ENCODE peak calls at places on chromosomes 5 and 9, in ten cellular contexts. J is HepG2, M is colonic mucosa, A is neural progenitor cell, K is MM.1S, F is mammary epithelial cell, W is astrocyte, B is IMR-90, E is fibroblast of lung, U is HCT116. P is an unnamed sample. For H3K4me1, the result is how much of the 10 kb centered on the place peaks cover.

GRCh38 chr9:74887041-74887980 is at the start of gene TRPM6:
- DNase-seq in B (peak), J (peak), E (peak), W (peak), K (no peak), U (peak), A (peak), F (peak), M (peak), P (no peak)

GRCh38 chr5:95730730-95731570 is at the start of gene RHOBTB3:
- DNase-seq in U (peak), J (peak), B (peak), K (peak), A (peak), E (peak), F (peak), M (peak), W (peak), P (peak)

GRCh38 chr9:1922026-1922425 is 93.1 kb upstream of the SMARCA2 start:
- DNase-seq in F (no peak), W (no peak), J (peak), B (no peak), A (peak), K (no peak), E (no peak), M (no peak), U (no peak), P (no peak)

GRCh38 chr5:103014983-103015382 is 105.0 kb downstream of the GIN1 start:
- DNase-seq in M (no peak), U (no peak), J (no peak), W (peak), F (no peak), K (no peak), B (peak), A (no peak), E (peak), P (no peak)

GRCh38 chr5:68420476-68421344 is 205.2 kb downstream of the PIK3R1 start:
- DNase-seq in K (no peak), E (no peak), U (no peak), B (no peak), M (peak), A (no peak), J (no peak), F (no peak), W (no peak), P (no peak)

GRCh38 chr9:126612813-126613641 is 701 bp upstream of the LMX1B start:
- DNase-seq in U (no peak), E (no peak), M (no peak), K (no peak), F (peak), B (no peak), W (no peak), J (no peak), A (peak), P (no peak)

GRCh38 chr9:114176601-114177295 is 21.4 kb downstream of the COL27A1 start:
- DNase-seq in B (no peak), U (no peak), W (no peak), J (no peak), K (no peak), E (no peak), M (no peak), F (no peak), A (peak), P (no peak)

GRCh38 chr5:115264786-115265185 is 2.1 kb upstream of the PGGT1B start:
- DNase-seq in W (no peak), J (no peak), F (no peak), E (no peak), U (no peak), K (no peak), A (no peak), B (no peak), M (no peak), P (no peak)

GRCh38 chr5:176726746-176727527 is 79.7 kb downstream of the TSPAN17 start:
- DNase-seq in E (no peak), A (no peak), J (no peak), W (no peak), K (no peak), F (no peak), M (no peak), B (no peak), U (no peak), P (no peak)

GRCh38 chr5:8729437-8729836 is 816.4 kb downstream of the SEMA5A start:
- DNase-seq in A (no peak), F (no peak), W (peak), K (no peak), J (no peak), U (no peak), E (peak), B (peak), M (no peak), P (no peak)

GRCh38 chr9:115063058-115063850 is 54.7 kb downstream of the TNC start:
- DNase-seq in W (peak), K (no peak), U (no peak), A (no peak), F (peak), J (no peak), E (peak), M (no peak), B (peak), P (no peak)

GRCh38 chr9:98635374-98635773 is 73.4 kb downstream of the GABBR2 start:
- DNase-seq in M (no peak), B (peak), K (no peak), U (no peak), W (peak), J (no peak), F (peak), E (peak), A (no peak), P (no peak)

GRCh38 chr9:123871781-123872180 is 58.1 kb downstream of the DENND1A start:
- DNase-seq in U (no peak), B (no peak), A (peak), F (no peak), E (peak), M (no peak), J (no peak), W (no peak), K (no peak), P (no peak)

GRCh38 chr9:76658510-76659231 is 105.6 kb upstream of the PCA3 start:
- DNase-seq in B (peak), U (peak), E (peak), K (peak), A (peak), J (peak), W (peak), M (no peak), F (peak), P (peak)

GRCh38 chr5:69024241-69024651 is 69.6 kb upstream of the SLC30A5 start:
- DNase-seq in A (peak), K (peak), E (peak), U (peak), F (peak), J (peak), B (peak), M (peak), W (peak), P (peak)

GRCh38 chr5:95620030-95620869 is at the start of gene GPR150:
- DNase-seq in J (peak), B (peak), M (peak), W (peak), E (peak), A (peak), K (peak), U (no peak), F (peak), P (peak)

GRCh38 chr5:161676109-161676508 is 9.4 kb upstream of the GABRA6 start:
- DNase-seq in B (no peak), A (peak), E (no peak), F (no peak), U (no peak), K (peak), J (peak), M (no peak), W (no peak), P (no peak)

GRCh38 chr9:121302341-121302740 is 34.4 kb downstream of the GSN start:
- DNase-seq in W (no peak), U (no peak), E (no peak), K (no peak), J (no peak), B (no peak), A (no peak), F (no peak), M (no peak), P (no peak)

GRCh38 chr5:150791536-150791935 is 13.0 kb downstream of the SMIM3 start:
- DNase-seq in W (no peak), A (no peak), B (peak), U (no peak), E (peak), K (no peak), J (no peak), M (no peak), F (no peak), P (no peak)

GRCh38 chr5:20618353-20618752 is 630.4 kb upstream of the CDH18 start:
- DNase-seq in W (no peak), E (no peak), K (no peak), F (no peak), A (no peak), J (no peak), B (no peak), U (no peak), M (no peak), P (no peak)

GRCh38 chr9:130707225-130707976 is 13.8 kb downstream of the EXOSC2 start:
- DNase-seq in M (peak), A (peak), J (peak), U (no peak), E (peak), W (peak), F (peak), B (peak), K (peak), P (peak)

GRCh38 chr9:133527444-133527920 is 2.7 kb upstream of the MYMK start:
- DNase-seq in F (no peak), W (no peak), E (peak), M (no peak), J (no peak), B (no peak), K (no peak), A (peak), U (no peak), P (no peak)

GRCh38 chr9:134410078-134410834 is 84.0 kb downstream of the RXRA start:
- DNase-seq in U (no peak), W (no peak), K (no peak), E (no peak), J (no peak), F (no peak), M (peak), B (no peak), A (no peak), P (no peak)

GRCh38 chr9:125747765-125748510 is 765 bp downstream of the PBX3 start:
- DNase-seq in W (no peak), U (no peak), J (no peak), F (no peak), B (no peak), K (peak), E (no peak), M (peak), A (peak), P (peak)

GRCh38 chr9:76887951-76888350 is 18.0 kb downstream of the PRUNE2 start:
- DNase-seq in F (no peak), W (no peak), K (no peak), U (no peak), A (no peak), M (no peak), E (peak), J (no peak), B (no peak), P (no peak)

GRCh38 chr5:1374030-1374679 is 29.3 kb upstream of the CLPTM1L start:
- DNase-seq in E (no peak), B (no peak), M (no peak), K (no peak), U (no peak), A (no peak), W (no peak), F (no peak), J (no peak), P (no peak)

GRCh38 chr5:73214921-73215490 is 42.0 kb downstream of the TMEM174 start:
- DNase-seq in W (no peak), E (no peak), U (no peak), A (peak), M (no peak), K (no peak), J (no peak), F (no peak), B (no peak), P (no peak)

GRCh38 chr9:116928283-116928682 is 241.2 kb downstream of the TRIM32 start:
- DNase-seq in B (no peak), U (no peak), J (no peak), W (no peak), F (no peak), E (no peak), A (no peak), K (no peak), M (no peak), P (no peak)

GRCh38 chr9:131530546-131530929 is 525 bp downstream of the UCK1 start:
- DNase-seq in K (peak), M (peak), J (peak), A (peak), B (peak), W (no peak), F (peak), E (peak), U (no peak), P (peak)

GRCh38 chr9:123365287-123365880 is 9.4 kb downstream of the CRB2 start:
- DNase-seq in M (no peak), B (no peak), U (no peak), K (no peak), W (no peak), J (peak), A (no peak), E (no peak), F (no peak), P (no peak)

GRCh38 chr9:109297899-109298298 is 23.0 kb downstream of the EPB41L4B start:
- DNase-seq in B (peak), M (no peak), J (no peak), F (peak), K (no peak), W (peak), U (no peak), E (peak), A (no peak), P (peak)

GRCh38 chr5:173592050-173592669 is 24.3 kb downstream of the BOD1 start:
- DNase-seq in A (no peak), M (no peak), B (no peak), U (peak), W (no peak), F (peak), J (no peak), K (peak), E (no peak), P (peak)

GRCh38 chr5:132385321-132386105 is 16.0 kb downstream of the SLC22A5 start:
- DNase-seq in M (peak), U (no peak), B (peak), J (peak), W (peak), E (peak), F (peak), K (peak), A (peak), P (peak)

GRCh38 chr5:81838307-81838906 is 87.5 kb upstream of the SSBP2 start:
- DNase-seq in A (peak), M (peak), J (no peak), E (peak), W (no peak), F (no peak), B (peak), U (peak), K (peak), P (peak)

GRCh38 chr5:174414315-174414710 is 310.1 kb upstream of the MSX2 start:
- DNase-seq in J (no peak), K (no peak), B (no peak), E (peak), W (peak), U (no peak), A (no peak), M (no peak), F (no peak), P (no peak)

GRCh38 chr5:79119486-79119885 is 7.9 kb downstream of the BHMT start:
- DNase-seq in F (no peak), U (no peak), J (no peak), B (no peak), K (no peak), M (no peak), E (peak), A (no peak), W (peak), P (no peak)

GRCh38 chr5:58885265-58885664 is 302.4 kb downstream of the RAB3C start:
- DNase-seq in J (no peak), E (no peak), U (no peak), K (no peak), A (no peak), B (no peak), F (no peak), M (no peak), W (no peak), P (no peak)

GRCh38 chr5:58887721-58888409 is 305.0 kb downstream of the RAB3C start:
- DNase-seq in F (no peak), U (no peak), M (no peak), A (no peak), E (peak), J (no peak), K (no peak), B (peak), W (no peak), P (no peak)

GRCh38 chr5:58890265-58890664 is 307.4 kb downstream of the RAB3C start:
- DNase-seq in E (no peak), M (no peak), F (no peak), A (no peak), U (no peak), B (no peak), K (no peak), W (no peak), J (no peak), P (no peak)

GRCh38 chr5:58886315-58887207 is 303.7 kb downstream of the RAB3C start:
- DNase-seq in F (peak), M (peak), J (peak), A (peak), E (peak), U (peak), W (peak), B (peak), K (peak), P (peak)

DNA sequence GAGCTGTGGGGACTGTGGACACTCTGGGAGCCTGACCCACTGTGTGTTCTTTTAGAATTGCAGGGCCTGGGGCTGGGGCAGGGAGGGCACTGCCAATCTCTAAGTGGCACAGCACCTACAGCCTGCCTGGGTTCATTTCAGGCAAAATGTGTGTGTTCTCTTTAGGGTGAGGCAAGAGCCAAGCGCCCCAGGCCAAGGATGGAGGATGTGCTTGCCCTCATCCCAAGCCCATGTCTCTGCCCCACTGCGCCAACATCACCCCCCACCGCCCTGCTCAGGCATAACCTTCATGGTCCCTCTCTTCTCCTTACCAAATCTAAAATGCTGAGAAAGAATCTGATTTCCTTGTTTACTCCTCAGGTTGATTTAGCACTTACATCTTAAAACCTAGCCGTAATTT is 304.4 kb downstream of the RAB3C start:
- DNase-seq in B (no peak), E (no peak), U (no peak), M (no peak), J (no peak), K (no peak), A (no peak), W (no peak), F (no peak), P (no peak)
- H3K9ac ChIP-seq in B (no peak), E (no peak), U (no peak), M (no peak), J (no peak), K (no peak), A (no peak), W (no peak), F (no peak), P (no peak)

DNA sequence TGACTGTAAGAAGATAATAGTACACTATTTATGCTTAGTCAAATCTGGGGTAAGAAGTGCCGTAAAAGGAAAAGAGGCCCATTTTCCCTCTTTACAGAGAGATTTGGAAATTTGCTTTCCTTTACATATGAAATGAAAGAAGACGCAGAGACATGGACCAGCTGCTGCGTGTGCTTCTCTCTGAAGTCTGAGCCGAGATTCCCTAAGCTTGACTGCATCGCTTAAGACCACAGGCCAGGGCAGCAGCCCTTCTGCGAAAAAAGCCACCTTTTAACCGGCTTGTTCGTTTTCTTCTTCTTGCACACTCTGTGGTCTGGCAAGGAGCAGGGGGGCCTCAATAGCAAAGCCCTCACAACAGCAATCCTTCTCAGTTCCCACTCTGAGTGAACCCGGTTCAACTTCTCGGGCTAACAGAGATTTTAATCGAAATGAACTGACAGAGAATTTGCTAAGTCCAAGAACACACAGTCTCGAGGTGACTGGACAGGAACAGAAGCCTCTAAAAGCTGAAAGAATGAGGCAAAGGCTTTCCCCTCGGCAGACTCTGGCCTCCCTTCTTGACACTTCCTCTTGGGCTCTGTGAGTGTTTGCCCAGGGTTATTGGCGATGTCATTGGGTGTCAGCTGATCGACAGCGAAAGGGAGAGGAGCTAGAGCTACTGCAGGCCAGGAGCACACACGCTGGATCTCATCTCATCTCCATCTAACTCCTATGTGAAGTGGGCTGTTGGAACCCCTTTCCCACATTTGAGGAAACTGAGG is 512.9 kb upstream of the KLF4 start:
- DNase-seq in K (no peak), U (peak), W (no peak), E (no peak), B (peak), F (no peak), A (no peak), J (no peak), M (peak), P (no peak)
- H3K4me1 ChIP-seq in K (under half), U (under half), W (under half), E (under half), B (under half), F (under half), A (under half), J (under half), M (under half), P (under half)

GRCh38 chr9:15308511-15308910 is 1.5 kb upstream of the TTC39B start:
- DNase-seq in B (peak), W (peak), A (no peak), K (no peak), E (peak), U (no peak), M (no peak), J (no peak), F (peak), P (no peak)

GRCh38 chr9:15306068-15306756 is 804 bp downstream of the TTC39B start:
- DNase-seq in A (peak), W (peak), U (no peak), K (no peak), M (peak), B (peak), F (peak), E (peak), J (peak), P (no peak)

GRCh38 chr9:15304620-15305019 is 2.4 kb downstream of the TTC39B start:
- DNase-seq in E (no peak), W (no peak), M (no peak), K (no peak), F (no peak), J (peak), A (no peak), B (no peak), U (no peak), P (no peak)

GRCh38 chr9:15306757-15307522 is at the start of gene TTC39B:
- DNase-seq in U (peak), W (peak), F (peak), E (peak), J (peak), B (peak), K (peak), A (peak), M (peak), P (peak)

DNA sequence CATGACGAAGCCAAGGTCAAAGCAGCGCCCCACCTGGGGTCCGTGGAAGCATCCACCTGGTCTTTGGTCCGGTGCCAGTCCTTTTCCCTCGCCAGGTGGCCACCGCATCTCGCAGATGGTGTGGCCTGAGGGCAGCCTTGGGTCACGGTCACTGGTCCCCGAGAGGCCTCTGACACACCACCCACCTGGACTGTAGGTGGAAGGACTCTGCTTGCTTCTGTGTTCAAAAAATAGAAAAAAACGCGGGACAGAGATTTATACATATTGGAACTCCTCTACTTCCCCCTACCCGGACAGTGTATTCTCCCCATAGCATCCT is 466 bp upstream of the TTC39B start:
- DNase-seq in A (peak), E (no peak), W (no peak), B (no peak), F (no peak), K (no peak), J (no peak), M (no peak), U (no peak), P (no peak)
- TF ChIP-seq CTCF in A (no peak), E (no peak), W (no peak), B (no peak), F (no peak), K (peak), J (peak), M (no peak), U (no peak), P (no peak)

DNA sequence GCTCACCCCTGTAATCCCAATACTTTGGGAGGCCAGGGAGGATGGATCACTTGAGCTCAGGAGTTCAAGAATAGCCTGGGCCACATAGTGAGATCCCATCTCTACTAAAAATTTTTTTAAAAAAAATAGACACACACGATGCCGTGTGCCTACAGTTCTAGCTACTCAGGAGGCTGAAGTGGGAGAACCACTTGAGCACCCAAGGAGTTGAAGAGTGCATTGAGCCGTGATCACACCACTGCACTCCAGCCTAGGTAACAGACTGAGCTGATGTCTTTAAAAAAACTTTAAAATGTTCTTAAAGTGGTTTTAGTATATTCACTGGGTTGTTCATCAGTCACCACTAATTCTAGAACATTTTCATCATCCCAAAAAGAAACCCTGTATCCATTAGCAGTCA is 51.9 kb upstream of the RNF38 start:
- DNase-seq in K (no peak), M (no peak), U (no peak), F (no peak), E (no peak), W (no peak), J (no peak), B (no peak), A (no peak), P (no peak)
- H3K9ac ChIP-seq in K (no peak), M (no peak), U (no peak), F (no peak), E (no peak), W (no peak), J (no peak), B (no peak), A (no peak), P (no peak)

P was measured in DND-41.